ENCODE peak calls at places on chromosomes 2 and 18, in nine cellular contexts. Q is PC-3, I is fibroblast of lung, A is OCI-LY7, N is left ventricle myocardium inferior, R is type B pancreatic cell, L is right lobe of liver, P is cardiac muscle cell, M is astrocyte of the cerebellum. X is an unnamed sample.

GRCh38 chr2:42089340-42089925 is 41.6 kb downstream of the PKDCC start:
- DNase-seq in R (no peak), I (peak; percentile 57), Q (peak; percentile 76), P (peak; percentile 75), L (peak; percentile 71), N (peak; percentile 72), A (peak; percentile 71), M (no peak), X (peak; percentile 73)

GRCh38 chr2:240432820-240433801 is 2.4 kb upstream of the GPC1 start:
- DNase-seq in L (peak; percentile 21), A (no peak), N (peak; percentile 11), M (no peak), Q (no peak), I (no peak), R (peak; percentile 67), P (no peak), X (peak; percentile 45)

GRCh38 chr2:170816499-170817246 is at the start of gene GAD1:
- DNase-seq in R (no peak), A (no peak), N (peak; percentile 24), L (peak; percentile 88), M (no peak), P (peak; percentile 66), I (peak; percentile 49), Q (peak; percentile 79), X (peak; percentile 67)

GRCh38 chr2:192885569-192886160 is 690.9 kb upstream of the TMEFF2 start:
- DNase-seq in R (no peak), P (no peak), L (no peak), A (no peak), M (no peak), I (no peak), N (no peak), Q (peak; percentile 50), X (no peak)

GRCh38 chr2:10384089-10384734 is 63.9 kb downstream of the ODC1 start:
- DNase-seq in M (no peak), L (no peak), I (no peak), N (no peak), R (no peak), A (no peak), P (no peak), Q (no peak), X (no peak)

GRCh38 chr2:8565399-8566154 is 116.3 kb upstream of the ID2 start:
- DNase-seq in N (no peak), I (no peak), M (no peak), R (no peak), L (no peak), P (no peak), Q (no peak), A (no peak), X (no peak)

GRCh38 chr2:42931147-42931817 is 138.9 kb upstream of the HAAO start:
- DNase-seq in N (no peak), P (peak; percentile 32), A (peak; percentile 21), Q (no peak), M (no peak), R (no peak), L (no peak), I (no peak), X (no peak)

GRCh38 chr2:238042849-238043584 is 17.8 kb upstream of the SCLY start:
- DNase-seq in A (no peak), N (peak; percentile 20), R (no peak), I (no peak), P (no peak), L (no peak), Q (no peak), M (no peak), X (no peak)

GRCh38 chr2:1641498-1641897 is 102.8 kb downstream of the PXDN start:
- DNase-seq in Q (no peak), M (no peak), N (no peak), P (peak; percentile 76), I (peak; percentile 32), A (no peak), R (no peak), L (no peak), X (no peak)

GRCh38 chr2:73107211-73107926 is 5.4 kb downstream of the RAB11FIP5 start:
- DNase-seq in N (peak; percentile 27), Q (no peak), I (peak; percentile 60), M (no peak), R (no peak), A (no peak), L (no peak), P (peak; percentile 50), X (peak; percentile 64)

GRCh38 chr2:196259507-196260481 is 88.4 kb upstream of the STK17B start:
- DNase-seq in Q (peak; percentile 86), P (peak; percentile 28), M (peak; percentile 55), A (no peak), N (no peak), L (no peak), R (no peak), I (peak; percentile 59), X (no peak)

GRCh38 chr18:44791520-44791919 is 110.8 kb downstream of the SETBP1 start:
- DNase-seq in M (no peak), R (no peak), A (no peak), I (peak; percentile 21), L (no peak), Q (no peak), N (no peak), P (no peak), X (no peak)

GRCh38 chr18:36532394-36532793 is 234.9 kb downstream of the FHOD3 start:
- DNase-seq in M (peak; percentile 87), P (no peak), N (no peak), A (no peak), L (no peak), R (no peak), Q (peak; percentile 51), I (no peak), X (no peak)

GRCh38 chr2:47128705-47129104 is 26.4 kb downstream of the STPG4 start:
- DNase-seq in N (no peak), Q (no peak), M (no peak), I (no peak), R (no peak), A (no peak), P (no peak), L (no peak), X (no peak)

GRCh38 chr2:47133046-47133445 is 22.1 kb downstream of the STPG4 start:
- DNase-seq in P (no peak), Q (no peak), I (no peak), N (no peak), A (no peak), M (no peak), L (no peak), R (no peak), X (no peak)

GRCh38 chr2:47126783-47127182 is 28.3 kb downstream of the STPG4 start:
- DNase-seq in A (no peak), Q (no peak), R (no peak), I (no peak), L (no peak), P (no peak), M (no peak), N (no peak), X (no peak)

GRCh38 chr2:47129191-47129711 is 25.9 kb downstream of the STPG4 start:
- DNase-seq in Q (no peak), P (no peak), M (no peak), A (no peak), I (no peak), L (no peak), N (no peak), R (no peak), X (no peak)

GRCh38 chr2:47127862-47128543 is 27.1 kb downstream of the STPG4 start:
- DNase-seq in R (no peak), P (no peak), N (no peak), A (no peak), L (no peak), I (peak; percentile 5), M (no peak), Q (no peak), X (no peak)
- TF ChIP-seq CTCF in R (no peak), P (no peak), N (no peak), A (peak; percentile 25), L (no peak), I (no peak), M (no peak), Q (peak; percentile 20), X (no peak)

DNA sequence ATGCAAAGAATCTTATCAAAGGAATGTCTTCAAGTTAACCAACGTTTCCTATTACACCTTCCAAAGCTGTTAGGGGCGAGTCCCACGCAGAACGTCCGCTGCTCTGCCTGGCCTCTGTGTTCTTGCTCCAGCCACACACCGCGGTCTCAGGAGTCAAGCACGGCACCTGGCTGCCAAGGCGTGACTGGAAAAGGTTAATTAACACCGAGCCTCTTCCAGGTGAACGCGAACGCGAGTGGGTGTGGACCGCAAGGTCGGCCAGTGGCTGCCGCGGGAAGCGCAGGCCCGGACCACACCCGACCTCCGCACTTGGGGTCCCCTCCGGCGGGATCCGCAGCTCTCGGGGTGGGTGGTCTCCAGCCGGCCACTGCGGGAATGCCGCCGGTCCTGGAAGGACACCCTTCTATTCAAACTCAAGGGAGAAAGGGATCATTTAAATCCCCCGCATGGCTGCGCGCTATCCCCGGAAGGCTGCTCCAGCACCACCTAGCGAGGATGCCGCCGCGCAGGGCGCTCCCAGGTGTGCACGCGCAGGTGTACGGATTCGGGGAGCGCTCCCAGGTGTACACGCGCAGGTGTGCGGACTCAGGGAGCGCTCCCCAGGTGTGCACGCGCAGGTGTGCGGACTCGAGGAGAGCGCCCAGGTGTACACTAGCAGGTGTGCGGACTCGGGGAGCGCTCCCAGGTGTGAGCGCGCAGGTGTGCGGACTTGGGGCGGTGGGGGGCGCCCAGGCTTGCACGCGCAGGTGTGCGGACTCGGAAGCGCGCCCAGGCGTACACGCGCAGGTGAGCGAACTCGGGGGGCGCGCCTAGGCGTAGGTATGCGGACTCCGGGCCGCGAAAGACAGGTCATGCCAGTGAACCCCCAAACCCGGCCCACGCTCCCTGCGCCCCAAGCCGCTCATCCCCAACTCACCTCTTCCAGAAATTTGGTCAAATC is 662 bp downstream of the CYB5A start:
- DNase-seq in Q (peak; percentile 70), M (no peak), P (peak; percentile 38), L (peak; percentile 56), I (no peak), N (peak; percentile 22), A (no peak), R (no peak), X (no peak)
- TF ChIP-seq CTCF in Q (peak; percentile 43), M (no peak), P (peak; percentile 34), L (peak; percentile 27), I (peak; percentile 8), N (peak; percentile 39), A (no peak), R (no peak), X (no peak)

DNA sequence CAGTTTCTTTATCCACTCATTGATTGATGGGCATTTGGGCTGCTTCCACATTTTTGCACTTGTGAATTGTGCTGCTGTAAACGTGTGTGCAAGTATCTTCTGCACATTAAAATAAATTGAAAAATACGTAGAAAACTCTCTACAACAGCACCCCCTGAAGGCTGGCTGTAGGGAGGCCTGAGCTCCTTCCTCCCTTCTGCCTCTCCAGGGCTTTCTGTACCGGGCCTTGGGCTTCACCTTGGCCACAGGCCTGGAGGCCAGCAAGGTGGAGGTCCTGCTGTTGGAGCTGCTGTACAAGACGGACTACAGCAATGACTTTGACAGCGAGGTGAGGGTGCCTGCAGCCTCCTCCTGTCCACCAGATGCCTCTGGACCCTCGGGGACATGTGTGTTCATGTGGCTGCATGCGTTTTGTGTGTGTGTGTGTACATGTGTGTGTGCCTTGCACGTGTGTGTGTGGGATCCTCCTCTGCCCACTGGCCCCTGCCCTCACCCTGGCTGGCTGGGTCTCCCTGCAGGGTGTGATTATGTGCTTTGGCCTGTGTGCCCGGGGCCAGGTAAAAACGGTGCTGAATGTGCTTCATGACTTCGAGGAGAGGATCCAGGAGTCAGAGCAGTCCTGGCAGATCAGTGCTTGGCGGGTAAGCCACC is 29.2 kb downstream of the MROH2A start:
- DNase-seq in P (no peak), R (peak; percentile 39), Q (peak; percentile 21), I (no peak), L (no peak), A (no peak), M (no peak), N (no peak), X (no peak)
- TF ChIP-seq CTCF in P (no peak), R (no peak), Q (peak; percentile 35), I (no peak), L (no peak), A (peak; percentile 46), M (no peak), N (no peak), X (no peak)

GRCh38 chr18:12236934-12237832 is 17.0 kb upstream of the CIDEA start:
- DNase-seq in Q (peak; percentile 76), A (peak; percentile 51), L (peak; percentile 79), N (peak; percentile 70), M (no peak), R (peak; percentile 83), I (peak; percentile 53), P (peak; percentile 79), X (peak; percentile 84)
- TF ChIP-seq CTCF in Q (peak; percentile 94), A (peak; percentile 90), L (peak; percentile 94), N (peak; percentile 94), M (peak; percentile 85), R (peak; percentile 96), I (peak; percentile 94), P (peak; percentile 95), X (peak; percentile 81)